ENCODE peak calls at places on chromosome 7, in seven cellular contexts. M, A, Y, G, F, V and D are unnamed samples.

GRCh38 chr7:114922151-114922651 is 307 bp downstream of the MDFIC start:
- DNase-seq in G (peak), V (no peak), M (no peak), F (peak), Y (no peak), A (peak), D (peak)

GRCh38 chr7:151053091-151053490 is 4.6 kb downstream of the CDK5 start:
- DNase-seq in A (no peak), G (no peak), F (no peak), V (no peak), M (no peak), Y (no peak), D (no peak)

GRCh38 chr7:47601119-47601880 is 19.4 kb upstream of the TNS3 start:
- DNase-seq in V (no peak), Y (peak), F (no peak), M (no peak), G (no peak), A (no peak), D (no peak)

GRCh38 chr7:33932221-33932620 is 26.9 kb downstream of the BMPER start:
- DNase-seq in Y (no peak), V (no peak), F (no peak), A (no peak), M (no peak), G (no peak), D (no peak)

GRCh38 chr7:25887266-25887665 is 264.7 kb upstream of the NFE2L3 start:
- DNase-seq in G (no peak), A (no peak), V (no peak), Y (no peak), F (no peak), M (no peak), D (no peak)

GRCh38 chr7:22574756-22575517 is 74.9 kb upstream of the STEAP1B start:
- DNase-seq in F (no peak), V (no peak), G (no peak), A (no peak), Y (no peak), M (no peak), D (no peak)

GRCh38 chr7:50467817-50468610 is 17.9 kb upstream of the FIGNL1 start:
- DNase-seq in V (no peak), M (peak), A (peak), G (peak), F (peak), Y (peak), D (peak)

GRCh38 chr7:149181136-149181790 is 14.1 kb upstream of the ZNF282 start:
- DNase-seq in F (no peak), M (no peak), Y (no peak), G (no peak), V (no peak), A (no peak), D (no peak)

GRCh38 chr7:53658956-53659355 is 623.5 kb downstream of the POM121L12 start:
- DNase-seq in M (no peak), G (no peak), A (no peak), Y (no peak), V (no peak), F (no peak), D (no peak)